ENCODE peak calls at places on chromosomes 3 and 15, in six cellular contexts. E, O, Y, T, N and X are unnamed samples.

GRCh38 chr15:61335998-61336648 is 107.0 kb upstream of the RORA start:
- DNase-seq in Y (no peak), E (no peak), N (no peak), O (no peak), T (no peak), X (no peak)

GRCh38 chr15:80949756-80950155 is 39.9 kb downstream of the MESD start:
- DNase-seq in E (no peak), O (no peak), T (peak), N (no peak), Y (no peak), X (no peak)

GRCh38 chr3:43531835-43532234 is 90.0 kb downstream of the ANO10 start:
- DNase-seq in O (peak), N (peak), T (no peak), Y (no peak), E (no peak), X (no peak)

GRCh38 chr15:73632670-73633058 is 525 bp downstream of the NPTN start:
- DNase-seq in E (no peak), T (peak), N (no peak), O (no peak), Y (no peak), X (peak)

GRCh38 chr3:128383316-128384235 is 83.1 kb downstream of the DNAJB8 start:
- DNase-seq in N (peak), E (peak), O (peak), Y (no peak), T (no peak), X (no peak)

GRCh38 chr15:76576526-76577279 is 240.1 kb downstream of the ISL2 start:
- DNase-seq in Y (no peak), N (no peak), T (no peak), E (no peak), O (no peak), X (no peak)

GRCh38 chr3:134134698-134135415 is 105.1 kb upstream of the SLCO2A1 start:
- DNase-seq in E (no peak), Y (no peak), T (no peak), O (no peak), N (no peak), X (no peak)

GRCh38 chr3:8767667-8768363 is 1.6 kb downstream of the OXTR start:
- DNase-seq in T (no peak), O (peak), E (no peak), Y (peak), N (no peak), X (no peak)

GRCh38 chr3:145134738-145135137 is 1026.2 kb downstream of the PLOD2 start:
- DNase-seq in N (no peak), T (no peak), O (no peak), E (no peak), Y (no peak), X (no peak)

GRCh38 chr3:74897006-74897405 is 282.5 kb upstream of the CNTN3 start:
- DNase-seq in Y (no peak), T (no peak), O (peak), E (no peak), N (no peak), X (no peak)
- TF ChIP-seq CTCF in Y (no peak), T (peak), O (peak), E (no peak), N (peak), X (peak)

GRCh38 chr3:73848173-73848751 is 223.5 kb upstream of the PDZRN3 start:
- DNase-seq in N (no peak), O (peak), Y (no peak), T (no peak), E (no peak), X (no peak)
- TF ChIP-seq CTCF in N (peak), O (peak), Y (no peak), T (peak), E (peak), X (peak)

DNA sequence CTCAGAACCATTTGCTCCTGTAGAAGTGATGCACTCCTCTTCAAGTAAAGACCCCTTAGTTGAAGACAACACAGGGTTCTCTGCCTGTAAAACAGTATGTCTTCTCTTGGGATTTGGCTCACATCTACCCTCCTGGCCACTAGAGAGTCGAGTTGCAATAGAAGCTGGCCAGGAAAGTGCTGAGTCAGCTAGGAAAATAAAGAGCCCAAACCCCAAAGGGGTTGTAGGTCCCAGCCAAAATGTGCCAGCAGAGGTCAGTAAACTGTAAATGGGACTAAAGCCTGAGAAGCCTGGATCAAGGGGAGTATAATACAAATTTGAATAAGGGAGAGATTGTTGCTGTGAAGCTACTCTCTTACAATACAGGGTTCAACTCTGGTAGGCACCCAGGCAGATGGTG is 37.2 kb upstream of the THBS1 start:
- DNase-seq in O (no peak), N (no peak), T (no peak), Y (no peak), E (no peak), X (no peak)
- TF ChIP-seq CTCF in O (no peak), N (no peak), T (no peak), Y (no peak), E (no peak), X (no peak)

GRCh38 chr15:64836023-64836536 is 5.6 kb upstream of the PLEKHO2 start:
- DNase-seq in Y (no peak), T (no peak), E (no peak), O (no peak), N (no peak), X (no peak)
- TF ChIP-seq CTCF in Y (peak), T (peak), E (no peak), O (no peak), N (no peak), X (peak)

DNA sequence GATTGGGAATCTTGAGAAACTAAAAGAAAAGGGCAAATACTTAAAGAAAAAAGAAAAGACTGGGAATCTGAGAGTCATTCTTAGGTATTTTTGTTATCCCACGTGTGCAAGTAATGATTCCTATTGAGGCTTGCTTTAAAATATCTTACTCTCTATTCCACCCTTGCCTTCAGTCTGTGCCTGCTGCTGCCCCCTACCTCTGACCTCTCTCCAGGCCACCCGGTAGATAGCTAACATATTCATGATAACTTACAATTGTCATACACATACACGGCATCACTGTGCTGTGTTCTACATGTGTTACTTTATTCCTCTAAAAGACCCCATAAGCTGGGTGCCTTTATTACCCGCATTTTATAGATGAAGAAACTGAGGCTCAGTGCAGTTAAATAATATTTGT is 27.8 kb upstream of the ATP13A3 start:
- DNase-seq in T (no peak), O (no peak), N (no peak), E (no peak), Y (no peak), X (no peak)
- TF ChIP-seq CTCF in T (no peak), O (no peak), N (no peak), E (no peak), Y (no peak), X (no peak)

GRCh38 chr3:156443079-156443478 is 111.8 kb downstream of the SSR3 start:
- DNase-seq in N (no peak), Y (no peak), E (no peak), T (no peak), O (no peak), X (no peak)

GRCh38 chr3:156445117-156445968 is 109.6 kb downstream of the SSR3 start:
- DNase-seq in E (peak), T (no peak), Y (no peak), O (peak), N (no peak), X (no peak)

GRCh38 chr3:156449712-156450574 is 105.0 kb downstream of the SSR3 start:
- DNase-seq in T (no peak), N (peak), E (peak), Y (no peak), O (peak), X (no peak)

DNA sequence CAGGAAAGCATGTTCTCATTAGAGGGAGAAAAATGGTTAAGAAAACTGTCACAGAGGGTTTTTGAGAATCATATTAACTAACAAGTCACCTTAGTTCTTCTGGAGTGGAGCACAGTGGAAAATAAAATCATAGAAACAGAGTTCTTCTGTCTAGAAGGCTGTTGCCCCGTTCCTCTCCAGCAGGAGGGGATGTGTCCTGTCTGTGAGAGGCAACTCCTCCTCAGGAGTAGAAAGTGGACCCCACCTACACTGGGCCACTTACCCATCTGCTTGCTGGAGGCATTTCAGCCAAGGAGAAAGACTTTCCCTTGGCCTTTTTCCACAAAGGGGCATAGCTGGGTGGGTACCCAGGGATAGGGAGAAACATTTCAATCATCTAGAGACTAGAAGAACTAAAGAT is 106.6 kb downstream of the SSR3 start:
- DNase-seq in T (no peak), N (no peak), E (no peak), O (peak), Y (no peak), X (no peak)
- TF ChIP-seq CTCF in T (peak), N (peak), E (peak), O (peak), Y (peak), X (peak)

GRCh38 chr3:14857506-14857905 is 38.7 kb downstream of the FGD5 start:
- DNase-seq in N (no peak), T (no peak), E (no peak), O (no peak), Y (no peak), X (no peak)
- TF ChIP-seq CTCF in N (peak), T (no peak), E (no peak), O (no peak), Y (no peak), X (no peak)